ENCODE peak calls at places on chromosomes 7 and 10, in nine cellular contexts. A is neural crest cell; K is activated CD4-positive, CD25-positive, alpha-beta regulatory T cell treated with anti-CD3 and anti-CD28 coated beads, Interleukin-2, amount 50 U/mL, for 72 hours; G is GM23248; S is left ventricle myocardium inferior; T is activated CD4-positive, alpha-beta T cell treated with anti-CD3 and anti-CD28 coated beads, Interleukin-2, amount 50 U/mL, for 48 hours; E is stimulated activated CD4-positive, alpha-beta T cell treated with anti-CD3 and anti-CD28 coated beads, Interleukin-15, amount 100 ng/mL, for 48 hours; Z is A549; R is HEK293T. J is an unnamed sample.

GRCh38 chr10:12650122-12650521 is 300.8 kb downstream of the CAMK1D start:
- DNase-seq in G (no peak), A (no peak), Z (no peak), T (no peak), K (no peak), R (no peak), S (no peak), E (no peak), J (no peak)

GRCh38 chr10:4053940-4054339 is 268.9 kb upstream of the KLF6 start:
- DNase-seq in T (no peak), G (no peak), R (no peak), K (no peak), E (no peak), Z (no peak), A (no peak), S (no peak), J (no peak)

GRCh38 chr7:4207011-4207410 is 475.1 kb upstream of the FOXK1 start:
- DNase-seq in G (no peak), R (no peak), K (no peak), T (no peak), E (no peak), S (no peak), Z (no peak), A (no peak), J (no peak)

GRCh38 chr7:143901360-143901709 is 641 bp downstream of the TCAF1 start:
- DNase-seq in K (peak; percentile 46), A (peak; percentile 41), R (peak; percentile 50), S (peak; percentile 47), G (peak; percentile 71), T (no peak), E (no peak), Z (no peak), J (no peak)

GRCh38 chr7:21850531-21851285 is 95.0 kb downstream of the CDCA7L start:
- DNase-seq in Z (no peak), S (no peak), A (no peak), K (no peak), G (peak; percentile 69), T (no peak), R (no peak), E (no peak), J (no peak)

GRCh38 chr7:99563650-99564049 is 5.2 kb downstream of the ZNF655 start:
- DNase-seq in E (no peak), S (no peak), Z (peak; percentile 72), K (no peak), R (no peak), G (peak; percentile 90), A (no peak), T (no peak), J (no peak)

GRCh38 chr7:81944103-81944502 is 174.3 kb upstream of the HGF start:
- DNase-seq in G (no peak), S (no peak), R (no peak), A (no peak), K (no peak), E (no peak), Z (no peak), T (no peak), J (no peak)

GRCh38 chr7:27118580-27118979 is 12.0 kb downstream of the HOXA4 start:
- DNase-seq in E (no peak), Z (no peak), A (no peak), S (no peak), G (no peak), K (no peak), R (no peak), T (no peak), J (no peak)

GRCh38 chr10:53233759-53234158 is 461.2 kb upstream of the MBL2 start:
- DNase-seq in K (no peak), T (no peak), E (no peak), A (no peak), G (no peak), R (peak; percentile 11), Z (no peak), S (no peak), J (no peak)

GRCh38 chr7:29839302-29839701 is 33.0 kb downstream of the WIPF3 start:
- DNase-seq in E (no peak), S (peak; percentile 64), K (no peak), T (no peak), R (peak; percentile 25), Z (peak; percentile 60), A (no peak), G (peak; percentile 86), J (no peak)

GRCh38 chr10:132862485-132863420 is 76.8 kb upstream of the NKX6-2 start:
- DNase-seq in G (no peak), E (no peak), T (no peak), R (no peak), S (peak; percentile 13), Z (no peak), K (peak; percentile 24), A (peak; percentile 24), J (no peak)

GRCh38 chr7:171912-172515 is 20.4 kb upstream of the FAM20C start:
- DNase-seq in R (no peak), Z (no peak), S (peak; percentile 6), A (no peak), G (no peak), K (no peak), E (no peak), T (no peak), J (no peak)

GRCh38 chr10:127881262-127881661 is 11.5 kb downstream of the CLRN3 start:
- DNase-seq in G (no peak), E (no peak), Z (no peak), S (no peak), A (no peak), K (no peak), T (no peak), R (no peak), J (no peak)

GRCh38 chr10:43211431-43212042 is 55.3 kb downstream of the RASGEF1A start:
- DNase-seq in R (no peak), T (no peak), E (no peak), G (no peak), A (no peak), Z (no peak), K (no peak), S (no peak), J (no peak)

GRCh38 chr7:139799586-139799985 is 21.8 kb upstream of the HIPK2 start:
- DNase-seq in K (no peak), Z (no peak), G (peak; percentile 18), E (no peak), S (no peak), R (no peak), A (no peak), T (no peak), J (no peak)

GRCh38 chr7:155356323-155357105 is 58.8 kb downstream of the INSIG1 start:
- DNase-seq in G (peak; percentile 26), A (peak; percentile 55), Z (peak; percentile 29), T (no peak), R (peak; percentile 68), S (no peak), E (no peak), K (no peak), J (no peak)

GRCh38 chr7:2173184-2173827 is 59.4 kb downstream of the MAD1L1 start:
- DNase-seq in S (no peak), K (no peak), T (no peak), G (no peak), E (no peak), A (no peak), R (no peak), Z (no peak), J (no peak)

GRCh38 chr10:132803595-132804210 is 17.8 kb upstream of the NKX6-2 start:
- DNase-seq in Z (no peak), A (no peak), T (no peak), K (no peak), S (no peak), R (no peak), E (no peak), G (no peak), J (no peak)

GRCh38 chr7:35691827-35692307 is 3.1 kb downstream of the HERPUD2 start:
- DNase-seq in G (peak; percentile 16), T (peak; percentile 49), S (no peak), A (no peak), K (no peak), R (peak; percentile 33), Z (peak; percentile 43), E (no peak), J (no peak)

GRCh38 chr10:78212134-78212785 is 178.6 kb downstream of the RPS24 start:
- DNase-seq in Z (no peak), A (no peak), G (peak; percentile 35), S (peak; percentile 52), K (no peak), T (no peak), R (no peak), E (no peak), J (no peak)